ENCODE peak calls at places on chromosome 1, in nine cellular contexts. L, H, C, K, F, D, R, P and Y are unnamed samples. For H3K4me1, the result is how much of the 10 kb centered on the place peaks cover.

GRCh38 chr1:10337436-10337835 is 61.4 kb upstream of the PGD start:
- DNase-seq in L (no peak), H (no peak), C (no peak), K (no peak), F (no peak), D (no peak), R (no peak), P (no peak), Y (no peak)

GRCh38 chr1:4653796-4654715 is at the start of gene AJAP1:
- DNase-seq in L (no peak), H (no peak), C (no peak), K (no peak), F (no peak), D (no peak), R (no peak), P (no peak), Y (no peak)

GRCh38 chr1:160112370-160112769 is 3.2 kb upstream of the ATP1A2 start:
- DNase-seq in L (no peak), H (no peak), C (peak), K (no peak), F (no peak), D (no peak), R (no peak), P (no peak), Y (peak)

GRCh38 chr1:231985624-231986023 is 359.0 kb downstream of the DISC1 start:
- DNase-seq in L (no peak), H (no peak), C (no peak), K (no peak), F (no peak), D (no peak), R (no peak), P (no peak), Y (no peak)

GRCh38 chr1:3217096-3217724 is 148.2 kb downstream of the PRDM16 start:
- DNase-seq in L (no peak), H (peak), C (no peak), K (no peak), F (no peak), D (no peak), R (no peak), P (no peak), Y (no peak)

GRCh38 chr1:245431706-245432105 is 276.9 kb downstream of the KIF26B start:
- DNase-seq in L (no peak), H (no peak), C (no peak), K (no peak), F (no peak), D (no peak), R (no peak), P (no peak), Y (no peak)

GRCh38 chr1:75308365-75308764 is 174.2 kb downstream of the LHX8 start:
- DNase-seq in L (no peak), H (no peak), C (no peak), K (no peak), F (no peak), D (no peak), R (no peak), P (no peak), Y (no peak)

GRCh38 chr1:78840447-78841251 is 165.9 kb downstream of the ADGRL4 start:
- DNase-seq in L (no peak), H (peak), C (peak), K (no peak), F (peak), D (no peak), R (no peak), P (no peak), Y (peak)

GRCh38 chr1:203569490-203570318 is 56.9 kb upstream of the ATP2B4 start:
- DNase-seq in L (no peak), H (peak), C (no peak), K (no peak), F (no peak), D (no peak), R (no peak), P (no peak), Y (no peak)

GRCh38 chr1:1208713-1209433 is 2.5 kb upstream of the TNFRSF18 start:
- DNase-seq in L (no peak), H (peak), C (no peak), K (no peak), F (no peak), D (no peak), R (peak), P (no peak), Y (peak)

GRCh38 chr1:99173900-99174299 is 90.4 kb upstream of the PLPPR4 start:
- DNase-seq in L (no peak), H (peak), C (no peak), K (no peak), F (no peak), D (no peak), R (no peak), P (no peak), Y (no peak)

GRCh38 chr1:218742478-218743260 is 397.5 kb downstream of the TGFB2 start:
- DNase-seq in L (no peak), H (peak), C (no peak), K (no peak), F (no peak), D (no peak), R (no peak), P (no peak), Y (no peak)

GRCh38 chr1:109789771-109790170 is 26.0 kb upstream of the EPS8L3 start:
- DNase-seq in L (no peak), H (no peak), C (no peak), K (no peak), F (no peak), D (peak), R (peak), P (no peak), Y (peak)

GRCh38 chr1:20981903-20982695 is 194.6 kb downstream of the EIF4G3 start:
- DNase-seq in L (no peak), H (peak), C (no peak), K (no peak), F (peak), D (no peak), R (no peak), P (no peak), Y (no peak)

GRCh38 chr1:15952317-15953258 is 23.3 kb downstream of the ZBTB17 start:
- DNase-seq in L (no peak), H (peak), C (no peak), K (no peak), F (peak), D (no peak), R (no peak), P (no peak), Y (no peak)

GRCh38 chr1:220888665-220888986 is 9.4 kb downstream of the HLX start:
- DNase-seq in L (no peak), H (no peak), C (no peak), K (no peak), F (no peak), D (no peak), R (no peak), P (no peak), Y (no peak)

GRCh38 chr1:197399691-197400521 is 131.9 kb downstream of the CRB1 start:
- DNase-seq in L (no peak), H (peak), C (no peak), K (no peak), F (peak), D (no peak), R (no peak), P (no peak), Y (no peak)

GRCh38 chr1:225980005-225980404 is 19.1 kb downstream of the SDE2 start:
- DNase-seq in L (peak), H (no peak), C (no peak), K (no peak), F (no peak), D (peak), R (no peak), P (no peak), Y (no peak)

GRCh38 chr1:180720753-180721152 is 88.9 kb downstream of the XPR1 start:
- DNase-seq in L (no peak), H (no peak), C (no peak), K (no peak), F (peak), D (no peak), R (no peak), P (no peak), Y (no peak)

GRCh38 chr1:153343040-153343681 is 5.5 kb downstream of the PGLYRP4 start:
- DNase-seq in L (no peak), H (no peak), C (no peak), K (no peak), F (no peak), D (no peak), R (no peak), P (no peak), Y (no peak)

GRCh38 chr1:152440635-152441471 is 26.8 kb upstream of the CRNN start:
- DNase-seq in L (peak), H (peak), C (peak), K (no peak), F (peak), D (peak), R (peak), P (no peak), Y (peak)

GRCh38 chr1:41619511-41620364 is 135.3 kb upstream of the EDN2 start:
- DNase-seq in L (no peak), H (no peak), C (no peak), K (peak), F (no peak), D (no peak), R (no peak), P (no peak), Y (no peak)

DNA sequence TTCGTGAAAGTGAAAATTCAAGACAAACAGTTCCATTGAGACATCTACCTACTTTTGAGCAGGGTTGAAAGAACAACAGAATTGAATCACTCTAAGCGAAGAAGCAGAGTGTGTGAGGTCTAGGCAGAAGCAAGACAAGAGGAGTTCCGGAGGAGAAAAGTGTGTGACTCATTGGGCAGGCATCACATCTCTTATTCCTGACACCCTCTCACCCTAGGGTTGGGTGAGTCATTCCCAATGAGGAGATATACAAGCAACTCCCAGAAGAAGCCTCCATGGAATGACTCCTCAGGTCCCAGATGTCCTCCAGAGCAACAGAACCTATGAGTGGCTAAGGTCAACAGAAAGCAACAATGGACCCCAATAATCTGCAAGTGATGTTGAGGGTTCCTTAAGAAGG is 138.1 kb downstream of the TPR start:
- DNase-seq in L (no peak), H (peak), C (no peak), K (no peak), F (peak), D (no peak), R (no peak), P (no peak), Y (no peak)
- H3K27ac ChIP-seq in L (no peak), H (peak), C (no peak), K (no peak), F (peak), D (no peak), R (no peak), P (no peak), Y (no peak)

GRCh38 chr1:30984167-30984870 is 75.8 kb upstream of the SDC3 start:
- DNase-seq in L (peak), H (no peak), C (no peak), K (no peak), F (peak), D (no peak), R (no peak), P (no peak), Y (no peak)

GRCh38 chr1:30982937-30983336 is 74.4 kb upstream of the SDC3 start:
- DNase-seq in L (no peak), H (no peak), C (no peak), K (no peak), F (peak), D (no peak), R (no peak), P (no peak), Y (no peak)

GRCh38 chr1:30982431-30982830 is 73.9 kb upstream of the SDC3 start:
- DNase-seq in L (no peak), H (no peak), C (no peak), K (no peak), F (no peak), D (no peak), R (no peak), P (no peak), Y (no peak)

GRCh38 chr1:30977511-30977910 is 69.0 kb upstream of the SDC3 start:
- DNase-seq in L (no peak), H (no peak), C (no peak), K (no peak), F (no peak), D (no peak), R (no peak), P (no peak), Y (no peak)

DNA sequence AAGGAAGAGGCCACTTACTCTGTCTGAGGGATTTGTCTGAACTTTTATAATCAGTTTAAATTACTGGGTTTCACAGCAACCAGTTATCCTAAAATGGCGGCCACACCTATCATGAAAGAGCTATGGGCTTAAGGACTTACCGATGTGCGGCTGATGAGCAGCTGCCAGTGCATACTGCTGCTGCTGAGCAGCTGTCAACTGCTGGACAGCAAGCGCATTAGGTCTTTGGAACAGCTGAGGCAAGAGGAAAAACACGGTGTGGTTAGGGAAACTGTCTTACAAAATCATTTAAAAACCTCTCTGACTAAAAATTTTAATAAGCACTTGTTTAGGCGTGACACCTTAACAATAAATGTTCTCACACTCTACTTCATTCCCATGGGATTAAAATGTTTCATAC is 72.6 kb upstream of the SDC3 start:
- DNase-seq in L (no peak), H (no peak), C (no peak), K (no peak), F (no peak), D (no peak), R (no peak), P (no peak), Y (no peak)
- H3K4me1 ChIP-seq in L (under half), H (under half), C (half or more), K (under half), F (under half), D (under half), R (under half), P (half or more), Y (under half)

GRCh38 chr1:243346016-243346415 is 90.2 kb downstream of the SDCCAG8 start:
- DNase-seq in L (no peak), H (no peak), C (no peak), K (no peak), F (no peak), D (no peak), R (no peak), P (no peak), Y (no peak)

GRCh38 chr1:243346481-243346880 is 90.6 kb downstream of the SDCCAG8 start:
- DNase-seq in L (no peak), H (no peak), C (no peak), K (no peak), F (no peak), D (no peak), R (no peak), P (no peak), Y (no peak)

GRCh38 chr1:243343970-243344749 is 88.3 kb downstream of the SDCCAG8 start:
- DNase-seq in L (no peak), H (peak), C (no peak), K (no peak), F (peak), D (no peak), R (no peak), P (no peak), Y (no peak)

GRCh38 chr1:243348331-243348730 is 92.5 kb downstream of the SDCCAG8 start:
- DNase-seq in L (no peak), H (no peak), C (no peak), K (no peak), F (no peak), D (no peak), R (no peak), P (no peak), Y (no peak)

GRCh38 chr1:243345205-243345604 is 89.4 kb downstream of the SDCCAG8 start:
- DNase-seq in L (peak), H (no peak), C (no peak), K (no peak), F (peak), D (no peak), R (no peak), P (no peak), Y (no peak)
- TF ChIP-seq CTCF in L (no peak), H (no peak), C (no peak), K (no peak), F (no peak), D (no peak), R (no peak), P (no peak), Y (peak)

DNA sequence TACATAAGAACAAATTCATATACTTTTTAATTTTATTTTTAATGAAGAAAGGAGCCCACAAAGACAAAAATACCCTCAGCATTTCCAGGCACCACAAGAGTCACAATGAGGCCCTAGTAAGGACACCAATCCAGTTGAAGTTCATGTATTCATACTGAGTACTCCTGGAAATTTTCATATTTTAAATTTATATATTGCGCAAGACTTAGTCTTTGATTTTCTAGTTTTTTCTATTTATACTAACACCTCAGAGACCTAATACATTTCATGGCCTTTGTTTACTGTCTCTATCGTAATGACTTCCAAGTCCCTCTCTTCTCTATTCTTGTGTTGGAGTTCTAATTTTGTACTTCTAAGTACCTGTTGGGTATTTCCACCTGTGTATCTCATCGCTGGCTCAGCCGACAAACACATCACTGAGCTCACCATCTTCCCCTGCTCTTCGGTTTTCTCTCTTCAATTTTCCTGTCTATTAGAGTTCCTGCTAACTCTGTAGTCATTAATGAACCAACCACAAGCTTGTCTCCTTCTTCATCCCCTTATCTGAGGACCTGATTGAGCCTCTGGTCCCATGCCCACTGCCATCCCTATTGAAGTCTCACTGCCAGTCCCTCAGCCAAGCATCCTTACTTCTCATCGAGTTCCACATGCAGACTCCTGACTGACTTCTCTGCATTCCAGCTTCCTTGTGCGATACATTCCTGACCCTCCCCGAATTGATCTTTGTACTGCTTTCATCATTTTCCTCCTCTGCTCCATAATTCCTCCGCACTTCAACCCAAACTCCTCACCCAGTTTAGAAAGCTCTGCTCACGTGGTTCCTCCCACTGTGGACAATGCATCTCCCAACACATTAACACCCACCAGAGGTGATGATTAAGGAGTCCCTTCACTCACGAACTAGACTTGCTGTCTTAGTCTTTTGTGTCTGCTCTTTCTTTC is 17.3 kb upstream of the IRF2BP2 start:
- DNase-seq in L (no peak), H (peak), C (no peak), K (no peak), F (no peak), D (no peak), R (no peak), P (no peak), Y (no peak)
- H3K27ac ChIP-seq in L (no peak), H (peak), C (no peak), K (no peak), F (peak), D (no peak), R (no peak), P (no peak), Y (no peak)